ENCODE peak calls at places on chromosomes 6 and 20, in eight cellular contexts. B, J, I, U, W, K, P and N are unnamed samples. For H3K27me3, the result is how much of the 10 kb centered on the place peaks cover.

GRCh38 chr6:56370127-56370540 is 122.8 kb upstream of the COL21A1 start:
- DNase-seq in B (peak), U (peak), P (peak), K (peak), J (no peak), I (no peak), W (peak), N (peak)

GRCh38 chr20:44967207-44967807 is 995 bp downstream of the STK4 start:
- DNase-seq in I (no peak), J (no peak), W (no peak), B (no peak), K (no peak), U (peak), P (no peak), N (no peak)

GRCh38 chr20:1302578-1303541 is 26.1 kb downstream of the SDCBP2 start:
- DNase-seq in B (peak), W (no peak), K (no peak), I (no peak), J (no peak), P (peak), U (no peak), N (no peak)

GRCh38 chr20:25158043-25158442 is 37.5 kb upstream of the ENTPD6 start:
- DNase-seq in B (no peak), K (no peak), P (no peak), U (no peak), I (no peak), J (no peak), W (no peak), N (no peak)

GRCh38 chr6:48567016-48567415 is 456.0 kb upstream of the PTCHD4 start:
- DNase-seq in B (no peak), U (no peak), W (no peak), I (no peak), K (no peak), P (peak), J (no peak), N (peak)

GRCh38 chr6:143583542-143584330 is 72.2 kb upstream of the FUCA2 start:
- DNase-seq in U (no peak), J (no peak), I (peak), W (no peak), P (peak), K (no peak), B (peak), N (no peak)

GRCh38 chr20:48283470-48284110 is 498.3 kb upstream of the SULF2 start:
- DNase-seq in B (peak), U (peak), P (peak), W (no peak), I (peak), K (no peak), J (peak), N (no peak)

GRCh38 chr20:32052792-32053362 is 835 bp downstream of the HCK start:
- DNase-seq in U (no peak), I (no peak), K (no peak), B (no peak), P (no peak), W (no peak), J (no peak), N (no peak)

GRCh38 chr6:56730663-56731529 is 88.2 kb upstream of the DST start:
- DNase-seq in I (no peak), B (peak), K (peak), P (peak), W (no peak), J (peak), U (no peak), N (no peak)

GRCh38 chr6:156687875-156688549 is 89.2 kb upstream of the ARID1B start:
- DNase-seq in I (no peak), P (peak), J (no peak), U (no peak), K (peak), W (peak), B (peak), N (no peak)

GRCh38 chr6:105388392-105388791 is 14.5 kb downstream of the PREP start:
- DNase-seq in B (no peak), U (no peak), I (no peak), W (no peak), J (no peak), K (no peak), P (no peak), N (no peak)

GRCh38 chr6:38269773-38270172 is 370.0 kb downstream of the BTBD9 start:
- DNase-seq in I (no peak), P (no peak), K (peak), J (no peak), B (no peak), U (no peak), W (no peak), N (no peak)

GRCh38 chr6:110532401-110532800 is 56.0 kb upstream of the SLC22A16 start:
- DNase-seq in K (no peak), J (no peak), B (no peak), W (no peak), P (no peak), I (no peak), U (no peak), N (no peak)

GRCh38 chr6:3403244-3404154 is 53.4 kb downstream of the SLC22A23 start:
- DNase-seq in B (no peak), W (peak), J (peak), P (no peak), U (peak), K (no peak), I (no peak), N (peak)

GRCh38 chr20:1748777-1749176 is 91.2 kb upstream of the SIRPG start:
- DNase-seq in P (no peak), B (no peak), K (no peak), U (no peak), J (no peak), W (no peak), I (no peak), N (no peak)

GRCh38 chr6:33768644-33769120 is 20.2 kb downstream of the LEMD2 start:
- DNase-seq in W (peak), B (peak), U (peak), I (peak), J (peak), P (peak), K (peak), N (peak)

GRCh38 chr20:34808583-34808982 is 16.9 kb downstream of the NCOA6 start:
- DNase-seq in J (no peak), W (no peak), U (no peak), P (no peak), B (no peak), K (no peak), I (no peak), N (no peak)

GRCh38 chr20:8129211-8129986 is 2.7 kb upstream of the PLCB1 start:
- DNase-seq in K (no peak), I (peak), B (no peak), J (no peak), W (peak), U (peak), P (no peak), N (no peak)

GRCh38 chr20:57698867-57699275 is 10.9 kb downstream of the PMEPA1 start:
- DNase-seq in J (no peak), U (no peak), I (no peak), W (no peak), B (peak), P (peak), K (no peak), N (peak)

GRCh38 chr6:32668226-32668747 is 1.8 kb upstream of the HLA-DQB1 start:
- DNase-seq in U (peak), K (no peak), J (no peak), P (no peak), B (no peak), W (peak), I (no peak), N (peak)

GRCh38 chr6:145694083-145694737 is 41.1 kb downstream of the EPM2A start:
- DNase-seq in K (no peak), P (no peak), B (no peak), J (no peak), I (no peak), W (no peak), U (no peak), N (no peak)

GRCh38 chr6:74447013-74447412 is 751.0 kb downstream of the CD109 start:
- DNase-seq in P (no peak), K (peak), W (no peak), B (peak), J (no peak), I (no peak), U (no peak), N (no peak)

GRCh38 chr6:131101911-131102680 is 33.2 kb upstream of the AKAP7 start:
- DNase-seq in I (peak), B (no peak), P (peak), K (peak), J (no peak), W (no peak), U (no peak), N (no peak)

GRCh38 chr20:59010995-59011873 is 4.2 kb upstream of the CTSZ start:
- DNase-seq in P (peak), W (peak), K (no peak), I (peak), B (peak), U (peak), J (no peak), N (no peak)

GRCh38 chr6:36025260-36025931 is 955 bp upstream of the SLC26A8 start:
- DNase-seq in J (no peak), P (peak), I (no peak), B (no peak), K (no peak), U (no peak), W (no peak), N (no peak)

GRCh38 chr20:5270608-5271007 is 46.1 kb downstream of the PROKR2 start:
- DNase-seq in P (no peak), K (no peak), B (no peak), W (no peak), U (no peak), J (no peak), I (no peak), N (no peak)

GRCh38 chr20:17796096-17796563 is 96.4 kb downstream of the BANF2 start:
- DNase-seq in I (no peak), J (peak), K (no peak), B (no peak), W (no peak), U (peak), P (peak), N (no peak)

GRCh38 chr20:38357653-38358207 is 11.4 kb downstream of the LBP start:
- DNase-seq in U (no peak), J (no peak), B (peak), W (no peak), P (no peak), K (no peak), I (no peak), N (no peak)

GRCh38 chr6:7087491-7087979 is 20.2 kb upstream of the RREB1 start:
- DNase-seq in P (no peak), I (no peak), B (no peak), J (no peak), U (no peak), K (no peak), W (no peak), N (no peak)

GRCh38 chr6:89079611-89080213 is 839 bp upstream of the PNRC1 start:
- DNase-seq in B (peak), J (peak), I (no peak), K (peak), U (no peak), P (peak), W (peak), N (no peak)

GRCh38 chr20:39057911-39058310 is 95.8 kb downstream of the DHX35 start:
- DNase-seq in K (no peak), I (no peak), J (no peak), B (no peak), W (no peak), U (no peak), P (no peak), N (no peak)

GRCh38 chr6:53044071-53044470 is 21.1 kb upstream of the FBXO9 start:
- DNase-seq in B (peak), J (no peak), P (peak), K (peak), U (no peak), I (no peak), W (peak), N (no peak)

GRCh38 chr6:35291491-35291890 is 6.1 kb upstream of the DEF6 start:
- DNase-seq in W (no peak), P (no peak), I (no peak), U (no peak), B (no peak), J (no peak), K (no peak), N (no peak)

GRCh38 chr6:136344420-136344819 is 54.8 kb upstream of the BCLAF1 start:
- DNase-seq in W (no peak), I (peak), U (no peak), K (peak), J (no peak), B (peak), P (peak), N (no peak)

GRCh38 chr6:37515712-37516075 is 16.0 kb upstream of the CCDC167 start:
- DNase-seq in W (no peak), P (no peak), J (no peak), B (no peak), U (no peak), I (no peak), K (no peak), N (no peak)

GRCh38 chr20:45347936-45348809 is at the start of gene SDC4:
- DNase-seq in I (no peak), P (peak), W (peak), B (no peak), K (peak), U (no peak), J (peak), N (no peak)

GRCh38 chr6:186221-186965 is 105.9 kb upstream of the DUSP22 start:
- DNase-seq in U (peak), I (no peak), P (peak), K (no peak), W (no peak), J (no peak), B (no peak), N (no peak)

GRCh38 chr6:125742024-125742423 is 7.4 kb upstream of the HEY2 start:
- DNase-seq in W (no peak), I (no peak), U (no peak), P (no peak), K (no peak), J (no peak), B (no peak), N (no peak)

GRCh38 chr6:24949020-24949569 is 13.3 kb upstream of the RIPOR2 start:
- DNase-seq in I (no peak), P (no peak), J (no peak), W (no peak), K (no peak), B (no peak), U (no peak), N (no peak)

GRCh38 chr6:82680192-82680591 is 316.6 kb downstream of the TPBG start:
- DNase-seq in U (no peak), I (no peak), W (no peak), J (no peak), B (no peak), P (no peak), K (no peak), N (no peak)
- H3K27ac ChIP-seq in U (no peak), I (no peak), W (no peak), J (no peak), B (no peak), P (no peak), K (no peak), N (no peak)

GRCh38 chr20:61349447-61350165 is 97.5 kb downstream of the CDH4 start:
- DNase-seq in U (no peak), J (no peak), I (no peak), B (no peak), P (no peak), K (no peak), W (no peak), N (no peak)
- H3K27me3 ChIP-seq in U (under half), J (under half), I (under half), B (under half), P (under half), K (half or more), W (under half), N (under half)

DNA sequence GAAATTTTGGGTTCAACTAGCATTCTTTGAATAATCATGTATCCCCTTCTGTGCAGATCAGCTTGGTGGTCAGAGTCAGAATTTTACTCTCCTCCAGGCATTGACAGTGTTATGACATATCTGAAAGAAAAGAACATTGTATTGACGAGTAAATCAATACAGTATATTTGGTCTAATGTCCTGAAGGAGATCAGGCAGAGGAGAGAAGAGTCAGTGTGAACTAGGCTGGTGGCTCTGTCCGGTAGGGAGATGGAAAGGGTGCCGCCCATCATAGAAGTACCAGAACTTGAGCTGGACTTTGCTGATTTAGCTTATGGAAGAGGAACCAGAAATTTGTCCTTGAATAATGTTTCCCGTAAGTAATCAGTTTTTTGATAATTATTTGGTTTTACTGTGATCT is at the start of gene CALHM6:
- DNase-seq in B (no peak), K (no peak), I (no peak), U (no peak), J (no peak), P (no peak), W (no peak), N (no peak)
- H3K27ac ChIP-seq in B (no peak), K (no peak), I (no peak), U (no peak), J (no peak), P (no peak), W (no peak), N (no peak)

GRCh38 chr6:27700337-27700736 is 211.9 kb downstream of the OR2B2 start:
- DNase-seq in U (no peak), B (no peak), J (no peak), W (no peak), I (no peak), K (no peak), P (no peak), N (no peak)
- H3K27me3 ChIP-seq in U (under half), B (under half), J (under half), W (under half), I (under half), K (under half), P (under half), N (under half)

GRCh38 chr6:42138630-42139619 is 3.5 kb downstream of the C6orf132 start:
- DNase-seq in I (no peak), K (peak), U (peak), P (no peak), B (no peak), W (peak), J (no peak), N (no peak)

GRCh38 chr6:42137192-42137753 is 5.1 kb downstream of the C6orf132 start:
- DNase-seq in J (no peak), B (no peak), P (no peak), I (no peak), W (peak), K (no peak), U (peak), N (no peak)

GRCh38 chr6:42140051-42140450 is 2.4 kb downstream of the C6orf132 start:
- DNase-seq in P (no peak), J (no peak), K (no peak), W (no peak), B (no peak), U (no peak), I (no peak), N (peak)

GRCh38 chr6:42136508-42137191 is 5.8 kb downstream of the C6orf132 start:
- DNase-seq in P (peak), W (peak), K (peak), B (peak), J (no peak), I (peak), U (peak), N (no peak)

DNA sequence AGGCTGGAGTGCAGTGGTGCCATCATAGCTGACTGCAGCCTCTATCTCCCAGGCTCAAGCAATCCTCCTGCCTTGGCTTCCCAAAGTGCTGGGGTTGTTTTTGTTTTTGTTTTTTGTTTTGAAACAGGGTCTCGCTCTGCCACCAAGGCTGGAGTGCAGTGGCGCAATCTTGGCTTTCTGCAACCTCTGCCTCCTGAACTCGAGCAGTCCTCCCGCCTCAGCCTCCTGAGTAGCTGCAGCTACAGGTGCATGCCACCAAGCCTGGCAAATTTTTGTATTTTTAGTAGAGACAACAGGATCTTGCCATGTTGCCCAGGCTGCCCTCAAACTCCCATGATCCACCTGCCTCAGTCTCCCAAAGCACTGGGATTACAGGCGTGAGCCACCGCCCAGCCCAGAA is 4.2 kb downstream of the C6orf132 start:
- DNase-seq in W (no peak), I (no peak), K (no peak), B (no peak), U (no peak), P (no peak), J (no peak), N (no peak)
- H3K27ac ChIP-seq in W (peak), I (no peak), K (peak), B (no peak), U (no peak), P (peak), J (no peak), N (no peak)

GRCh38 chr6:43269273-43270007 is 26.2 kb downstream of the TTBK1 start:
- DNase-seq in W (no peak), U (no peak), K (peak), B (no peak), J (no peak), P (no peak), I (no peak), N (no peak)
- H3K27me3 ChIP-seq in W (under half), U (under half), K (under half), B (under half), J (under half), P (under half), I (half or more), N (under half)

GRCh38 chr20:51800769-51801219 is 1.5 kb downstream of the SALL4 start:
- DNase-seq in W (peak), U (no peak), J (no peak), P (no peak), I (no peak), K (peak), B (no peak), N (no peak)
- H3K27ac ChIP-seq in W (peak), U (no peak), J (no peak), P (no peak), I (no peak), K (peak), B (no peak), N (no peak)

GRCh38 chr6:31495580-31495979 is 2.4 kb upstream of the MICB start:
- DNase-seq in B (peak), J (no peak), I (no peak), K (peak), U (no peak), P (peak), W (peak), N (no peak)
- H3K27me3 ChIP-seq in B (under half), J (under half), I (under half), K (under half), U (under half), P (under half), W (under half), N (under half)